ENCODE peak calls at places on chromosomes 3 and 15, in seven cellular contexts. D, M, S, A, F, U and C are unnamed samples.

GRCh38 chr15:74245342-74245931 is 9.3 kb downstream of the CCDC33 start:
- DNase-seq in D (no peak), M (peak; percentile 20), S (no peak), A (no peak), F (no peak), U (no peak), C (no peak)

GRCh38 chr15:59678620-59679019 is 10.5 kb downstream of the BNIP2 start:
- DNase-seq in D (no peak), M (peak; percentile 23), S (no peak), A (no peak), F (no peak), U (no peak), C (no peak)

GRCh38 chr3:78887608-78888011 is 880.2 kb downstream of the ROBO1 start:
- DNase-seq in D (peak; percentile 46), M (peak; percentile 53), S (no peak), A (peak; percentile 9), F (no peak), U (no peak), C (no peak)

GRCh38 chr3:21392521-21392920 is 358.5 kb downstream of the ZNF385D start:
- DNase-seq in D (no peak), M (peak; percentile 59), S (peak; percentile 81), A (no peak), F (no peak), U (no peak), C (no peak)

GRCh38 chr3:143885803-143886427 is 37.6 kb upstream of the SLC9A9 start:
- DNase-seq in D (peak; percentile 55), M (peak; percentile 67), S (peak; percentile 43), A (peak; percentile 66), F (no peak), U (peak; percentile 71), C (peak; percentile 39)

GRCh38 chr15:75578948-75579908 is at the start of gene PTPN9:
- DNase-seq in D (peak; percentile 85), M (peak; percentile 88), S (peak; percentile 81), A (peak; percentile 77), F (peak; percentile 90), U (peak; percentile 91), C (peak; percentile 80)

GRCh38 chr15:68383161-68384074 is 48.5 kb downstream of the ITGA11 start:
- DNase-seq in D (peak; percentile 70), M (peak; percentile 64), S (peak; percentile 52), A (peak; percentile 63), F (peak; percentile 13), U (peak; percentile 89), C (no peak)

GRCh38 chr15:20346082-20346805 is 195.4 kb downstream of the GOLGA6L6 start:
- DNase-seq in D (no peak), M (no peak), S (no peak), A (no peak), F (peak; percentile 70), U (no peak), C (no peak)

GRCh38 chr3:190183121-190183520 is 62.4 kb upstream of the P3H2 start:
- DNase-seq in D (peak; percentile 91), M (peak; percentile 94), S (peak; percentile 77), A (peak; percentile 75), F (no peak), U (no peak), C (peak; percentile 91)

GRCh38 chr3:110318108-110318507 is 753.5 kb upstream of the NECTIN3 start:
- DNase-seq in D (peak; percentile 43), M (peak; percentile 21), S (peak; percentile 78), A (no peak), F (no peak), U (no peak), C (no peak)

GRCh38 chr3:134625462-134625861 is 25.4 kb downstream of the KY start:
- DNase-seq in D (no peak), M (no peak), S (peak; percentile 3), A (no peak), F (no peak), U (no peak), C (no peak)

GRCh38 chr3:190204200-190204599 is 83.5 kb upstream of the P3H2 start:
- DNase-seq in D (no peak), M (no peak), S (no peak), A (no peak), F (no peak), U (no peak), C (no peak)

GRCh38 chr3:149553781-149554451 is 79.4 kb downstream of the TM4SF4 start:
- DNase-seq in D (no peak), M (peak; percentile 91), S (peak; percentile 47), A (peak; percentile 76), F (no peak), U (no peak), C (peak; percentile 84)

GRCh38 chr3:14425574-14426304 is 23.3 kb downstream of the SLC6A6 start:
- DNase-seq in D (peak; percentile 54), M (no peak), S (peak; percentile 66), A (no peak), F (peak; percentile 80), U (peak; percentile 69), C (no peak)

GRCh38 chr15:31440754-31441298 is 114.2 kb downstream of the KLF13 start:
- DNase-seq in D (peak; percentile 52), M (peak; percentile 83), S (peak; percentile 16), A (no peak), F (peak; percentile 83), U (no peak), C (peak; percentile 41)

GRCh38 chr3:71875461-71875947 is 90.6 kb upstream of the PROK2 start:
- DNase-seq in D (peak; percentile 60), M (peak; percentile 86), S (peak; percentile 72), A (peak; percentile 60), F (peak; percentile 84), U (peak; percentile 77), C (peak; percentile 61)

GRCh38 chr3:160869825-160870224 is 113.8 kb downstream of the PPM1L start:
- DNase-seq in D (no peak), M (no peak), S (no peak), A (no peak), F (no peak), U (no peak), C (peak; percentile 13)

GRCh38 chr3:13927295-13927694 is 47.4 kb upstream of the WNT7A start:
- DNase-seq in D (peak; percentile 24), M (peak; percentile 24), S (no peak), A (peak; percentile 4), F (no peak), U (no peak), C (no peak)

GRCh38 chr15:85837011-85837433 is 42.3 kb upstream of the KLHL25 start:
- DNase-seq in D (peak; percentile 34), M (no peak), S (peak; percentile 36), A (peak; percentile 47), F (no peak), U (no peak), C (no peak)

GRCh38 chr3:123656241-123656640 is 71.4 kb upstream of the HACD2 start:
- DNase-seq in D (no peak), M (no peak), S (no peak), A (no peak), F (no peak), U (no peak), C (no peak)

GRCh38 chr3:112561085-112561692 is 573 bp downstream of the ATG3 start:
- DNase-seq in D (peak; percentile 90), M (peak; percentile 96), S (peak; percentile 80), A (peak; percentile 85), F (peak; percentile 85), U (peak; percentile 86), C (peak; percentile 92)

GRCh38 chr3:14077310-14077709 is 47.4 kb downstream of the CHCHD4 start:
- DNase-seq in D (peak; percentile 4), M (peak; percentile 8), S (peak; percentile 38), A (peak; percentile 54), F (no peak), U (no peak), C (no peak)

GRCh38 chr3:176776622-176777021 is 420.7 kb downstream of the TBL1XR1 start:
- DNase-seq in D (no peak), M (no peak), S (no peak), A (no peak), F (no peak), U (no peak), C (no peak)

GRCh38 chr3:188007897-188008296 is 146.1 kb upstream of the LPP start:
- DNase-seq in D (no peak), M (no peak), S (no peak), A (no peak), F (peak; percentile 74), U (peak; percentile 41), C (no peak)

GRCh38 chr3:45125550-45126026 is 20.6 kb downstream of the CDCP1 start:
- DNase-seq in D (no peak), M (no peak), S (peak; percentile 89), A (no peak), F (peak; percentile 70), U (no peak), C (no peak)

GRCh38 chr15:57218826-57219576 is 157.3 kb upstream of the CGNL1 start:
- DNase-seq in D (peak; percentile 90), M (peak; percentile 80), S (peak; percentile 15), A (peak; percentile 10), F (no peak), U (peak; percentile 12), C (peak; percentile 93)

GRCh38 chr3:42728668-42729364 is 26.2 kb upstream of the HHATL start:
- DNase-seq in D (no peak), M (no peak), S (no peak), A (no peak), F (no peak), U (no peak), C (no peak)

GRCh38 chr15:72201346-72202029 is 3.9 kb upstream of the GRAMD2A start:
- DNase-seq in D (no peak), M (no peak), S (no peak), A (no peak), F (no peak), U (no peak), C (no peak)

GRCh38 chr3:118782755-118783202 is 251.9 kb downstream of the IGSF11 start:
- DNase-seq in D (no peak), M (no peak), S (peak; percentile 81), A (peak; percentile 76), F (no peak), U (no peak), C (no peak)

GRCh38 chr3:38453075-38453913 is at the start of gene ACVR2B:
- DNase-seq in D (peak; percentile 82), M (peak; percentile 84), S (peak; percentile 82), A (peak; percentile 40), F (peak; percentile 96), U (peak; percentile 64), C (peak; percentile 78)

GRCh38 chr15:90851114-90851513 is 17.3 kb upstream of the FURIN start:
- DNase-seq in D (no peak), M (no peak), S (no peak), A (peak; percentile 55), F (no peak), U (no peak), C (no peak)

GRCh38 chr15:85411992-85412538 is 31.7 kb downstream of the AKAP13 start:
- DNase-seq in D (peak; percentile 79), M (peak; percentile 68), S (peak; percentile 64), A (peak; percentile 51), F (no peak), U (peak; percentile 43), C (peak; percentile 43)

GRCh38 chr3:149628957-149629670 is 28.7 kb downstream of the WWTR1 start:
- DNase-seq in D (no peak), M (peak; percentile 37), S (no peak), A (no peak), F (no peak), U (no peak), C (peak; percentile 87)

GRCh38 chr3:136802481-136802996 is 16.4 kb upstream of the SLC35G2 start:
- DNase-seq in D (peak; percentile 10), M (peak; percentile 48), S (peak; percentile 71), A (peak; percentile 86), F (no peak), U (peak; percentile 50), C (no peak)

GRCh38 chr15:33742807-33743206 is 225.5 kb upstream of the CHRM5 start:
- DNase-seq in D (no peak), M (peak; percentile 56), S (peak; percentile 60), A (no peak), F (no peak), U (no peak), C (peak; percentile 23)

GRCh38 chr3:42572278-42572677 is 9.5 kb downstream of the SEC22C start:
- DNase-seq in D (peak; percentile 71), M (peak; percentile 58), S (peak; percentile 51), A (peak; percentile 44), F (no peak), U (peak; percentile 44), C (peak; percentile 38)

GRCh38 chr3:34202975-34203374 is 404.5 kb downstream of the PDCD6IP start:
- DNase-seq in D (no peak), M (no peak), S (no peak), A (no peak), F (no peak), U (no peak), C (no peak)

GRCh38 chr3:112056451-112056929 is 22.0 kb downstream of the TMPRSS7 start:
- DNase-seq in D (peak; percentile 92), M (peak; percentile 87), S (peak; percentile 39), A (peak; percentile 79), F (no peak), U (no peak), C (peak; percentile 18)